ENCODE peak calls at places on chromosome 5, in five cellular contexts. One of them, this sample, is unnamed.

GRCh38 chr5:111197523-111197922 is 26.7 kb upstream of the CAMK4 start:
- DNase-seq in Panc1: no peak
- DNase-seq in T-helper 22 cell: no peak
- DNase-seq in CD4-positive, CD25-positive, alpha-beta regulatory T cell: no peak
- DNase-seq in ACHN: no peak
- DNase-seq in this sample: peak

GRCh38 chr5:174292348-174292747 is 246.8 kb downstream of the NSG2 start:
- DNase-seq in Panc1: no peak
- DNase-seq in T-helper 22 cell: no peak
- DNase-seq in CD4-positive, CD25-positive, alpha-beta regulatory T cell: no peak
- DNase-seq in ACHN: no peak
- DNase-seq in this sample: no peak

GRCh38 chr5:16691731-16692130 is 74.9 kb upstream of the RETREG1 start:
- DNase-seq in Panc1: no peak
- DNase-seq in T-helper 22 cell: no peak
- DNase-seq in CD4-positive, CD25-positive, alpha-beta regulatory T cell: no peak
- DNase-seq in ACHN: no peak
- DNase-seq in this sample: no peak

GRCh38 chr5:61649971-61650370 is 317.9 kb downstream of the ZSWIM6 start:
- DNase-seq in Panc1: no peak
- DNase-seq in T-helper 22 cell: no peak
- DNase-seq in CD4-positive, CD25-positive, alpha-beta regulatory T cell: no peak
- DNase-seq in ACHN: no peak
- DNase-seq in this sample: no peak

GRCh38 chr5:112034614-112035013 is 277.6 kb upstream of the NREP start:
- DNase-seq in Panc1: no peak
- DNase-seq in T-helper 22 cell: no peak
- DNase-seq in CD4-positive, CD25-positive, alpha-beta regulatory T cell: no peak
- DNase-seq in ACHN: no peak
- DNase-seq in this sample: no peak

GRCh38 chr5:83760579-83760978 is 39.9 kb upstream of the HAPLN1 start:
- DNase-seq in Panc1: no peak
- DNase-seq in T-helper 22 cell: no peak
- DNase-seq in CD4-positive, CD25-positive, alpha-beta regulatory T cell: no peak
- DNase-seq in ACHN: no peak
- DNase-seq in this sample: no peak

GRCh38 chr5:159799701-159800100 is 116.6 kb upstream of the ADRA1B start:
- DNase-seq in Panc1: no peak
- DNase-seq in T-helper 22 cell: no peak
- DNase-seq in CD4-positive, CD25-positive, alpha-beta regulatory T cell: no peak
- DNase-seq in ACHN: no peak
- DNase-seq in this sample: no peak

GRCh38 chr5:172623313-172623980 is 17.6 kb upstream of the NEURL1B start:
- DNase-seq in Panc1: no peak
- DNase-seq in T-helper 22 cell: no peak
- DNase-seq in CD4-positive, CD25-positive, alpha-beta regulatory T cell: no peak
- DNase-seq in ACHN: no peak
- DNase-seq in this sample: no peak

GRCh38 chr5:173707392-173707791 is 90.9 kb upstream of the BOD1 start:
- DNase-seq in Panc1: no peak
- DNase-seq in T-helper 22 cell: no peak
- DNase-seq in CD4-positive, CD25-positive, alpha-beta regulatory T cell: no peak
- DNase-seq in ACHN: no peak
- DNase-seq in this sample: no peak

GRCh38 chr5:104708027-104708426 is 1145.4 kb upstream of the NUDT12 start:
- DNase-seq in Panc1: no peak
- DNase-seq in T-helper 22 cell: no peak
- DNase-seq in CD4-positive, CD25-positive, alpha-beta regulatory T cell: no peak
- DNase-seq in ACHN: no peak
- DNase-seq in this sample: no peak

GRCh38 chr5:39175273-39175955 is 43.9 kb downstream of the FYB1 start:
- DNase-seq in Panc1: no peak
- DNase-seq in T-helper 22 cell: peak
- DNase-seq in CD4-positive, CD25-positive, alpha-beta regulatory T cell: no peak
- DNase-seq in ACHN: no peak
- DNase-seq in this sample: no peak

GRCh38 chr5:77842247-77842646 is 66.1 kb upstream of the TBCA start:
- DNase-seq in Panc1: no peak
- DNase-seq in T-helper 22 cell: no peak
- DNase-seq in CD4-positive, CD25-positive, alpha-beta regulatory T cell: no peak
- DNase-seq in ACHN: no peak
- DNase-seq in this sample: no peak

GRCh38 chr5:27810458-27810857 is 772.1 kb upstream of the CDH9 start:
- DNase-seq in Panc1: no peak
- DNase-seq in T-helper 22 cell: no peak
- DNase-seq in CD4-positive, CD25-positive, alpha-beta regulatory T cell: no peak
- DNase-seq in ACHN: no peak
- DNase-seq in this sample: no peak

GRCh38 chr5:126398791-126399190 is 24.4 kb upstream of the GRAMD2B start:
- DNase-seq in Panc1: no peak
- DNase-seq in T-helper 22 cell: no peak
- DNase-seq in CD4-positive, CD25-positive, alpha-beta regulatory T cell: no peak
- DNase-seq in ACHN: no peak
- DNase-seq in this sample: no peak

GRCh38 chr5:168528521-168529360 is at the start of gene FBLL1:
- DNase-seq in Panc1: no peak
- DNase-seq in T-helper 22 cell: no peak
- DNase-seq in CD4-positive, CD25-positive, alpha-beta regulatory T cell: peak
- DNase-seq in ACHN: peak
- DNase-seq in this sample: no peak

GRCh38 chr5:142246-142810 is 49.0 kb upstream of the LRRC14B start:
- DNase-seq in Panc1: no peak
- DNase-seq in T-helper 22 cell: no peak
- DNase-seq in CD4-positive, CD25-positive, alpha-beta regulatory T cell: no peak
- DNase-seq in ACHN: no peak
- DNase-seq in this sample: no peak

GRCh38 chr5:106737111-106737510 is 933.6 kb downstream of the EFNA5 start:
- DNase-seq in Panc1: no peak
- DNase-seq in T-helper 22 cell: no peak
- DNase-seq in CD4-positive, CD25-positive, alpha-beta regulatory T cell: no peak
- DNase-seq in ACHN: no peak
- DNase-seq in this sample: no peak

GRCh38 chr5:137462816-137463520 is 36.2 kb downstream of the SPOCK1 start:
- DNase-seq in Panc1: no peak
- DNase-seq in T-helper 22 cell: no peak
- DNase-seq in CD4-positive, CD25-positive, alpha-beta regulatory T cell: no peak
- DNase-seq in ACHN: no peak
- DNase-seq in this sample: peak

GRCh38 chr5:73867344-73868335 is 241.6 kb downstream of the ARHGEF28 start:
- DNase-seq in Panc1: no peak
- DNase-seq in T-helper 22 cell: no peak
- DNase-seq in CD4-positive, CD25-positive, alpha-beta regulatory T cell: no peak
- DNase-seq in ACHN: no peak
- DNase-seq in this sample: no peak

GRCh38 chr5:148820778-148821395 is 5.5 kb upstream of the ADRB2 start:
- DNase-seq in Panc1: no peak
- DNase-seq in T-helper 22 cell: no peak
- DNase-seq in CD4-positive, CD25-positive, alpha-beta regulatory T cell: no peak
- DNase-seq in ACHN: peak
- DNase-seq in this sample: no peak

GRCh38 chr5:158084292-158084691 is 225.3 kb upstream of the CLINT1 start:
- DNase-seq in Panc1: no peak
- DNase-seq in T-helper 22 cell: no peak
- DNase-seq in CD4-positive, CD25-positive, alpha-beta regulatory T cell: no peak
- DNase-seq in ACHN: no peak
- DNase-seq in this sample: no peak

GRCh38 chr5:67678594-67678993 is 482.0 kb upstream of the CD180 start:
- DNase-seq in Panc1: no peak
- DNase-seq in T-helper 22 cell: no peak
- DNase-seq in CD4-positive, CD25-positive, alpha-beta regulatory T cell: no peak
- DNase-seq in ACHN: no peak
- DNase-seq in this sample: no peak

GRCh38 chr5:147460380-147460779 is 49.5 kb downstream of the DPYSL3 start:
- DNase-seq in Panc1: no peak
- DNase-seq in T-helper 22 cell: no peak
- DNase-seq in CD4-positive, CD25-positive, alpha-beta regulatory T cell: no peak
- DNase-seq in ACHN: no peak
- DNase-seq in this sample: no peak

GRCh38 chr5:173237821-173238220 is 2.8 kb upstream of the NKX2-5 start:
- DNase-seq in Panc1: no peak
- DNase-seq in T-helper 22 cell: no peak
- DNase-seq in CD4-positive, CD25-positive, alpha-beta regulatory T cell: no peak
- DNase-seq in ACHN: no peak
- DNase-seq in this sample: no peak

GRCh38 chr5:169343761-169344160 is 42.8 kb upstream of the SLIT3 start:
- DNase-seq in Panc1: no peak
- DNase-seq in T-helper 22 cell: no peak
- DNase-seq in CD4-positive, CD25-positive, alpha-beta regulatory T cell: no peak
- DNase-seq in ACHN: no peak
- DNase-seq in this sample: no peak

GRCh38 chr5:89457411-89458329 is 574.7 kb upstream of the MEF2C start:
- DNase-seq in Panc1: peak
- DNase-seq in T-helper 22 cell: no peak
- DNase-seq in CD4-positive, CD25-positive, alpha-beta regulatory T cell: no peak
- DNase-seq in ACHN: peak
- DNase-seq in this sample: no peak

GRCh38 chr5:43729846-43730478 is 127.0 kb downstream of the NNT start:
- DNase-seq in Panc1: no peak
- DNase-seq in T-helper 22 cell: no peak
- DNase-seq in CD4-positive, CD25-positive, alpha-beta regulatory T cell: peak
- DNase-seq in ACHN: peak
- DNase-seq in this sample: peak

GRCh38 chr5:124980174-124980941 is 233.9 kb upstream of the ZNF608 start:
- DNase-seq in Panc1: no peak
- DNase-seq in T-helper 22 cell: no peak
- DNase-seq in CD4-positive, CD25-positive, alpha-beta regulatory T cell: no peak
- DNase-seq in ACHN: no peak
- DNase-seq in this sample: peak

GRCh38 chr5:177528631-177529030 is 11.9 kb upstream of the DDX41 start:
- DNase-seq in Panc1: no peak
- DNase-seq in T-helper 22 cell: no peak
- DNase-seq in CD4-positive, CD25-positive, alpha-beta regulatory T cell: no peak
- DNase-seq in ACHN: no peak
- DNase-seq in this sample: no peak

GRCh38 chr5:82340799-82341198 is 62.6 kb upstream of the RPS23 start:
- DNase-seq in Panc1: no peak
- DNase-seq in T-helper 22 cell: no peak
- DNase-seq in CD4-positive, CD25-positive, alpha-beta regulatory T cell: no peak
- DNase-seq in ACHN: no peak
- DNase-seq in this sample: no peak

GRCh38 chr5:172707285-172708182 is 63.5 kb downstream of the DUSP1 start:
- DNase-seq in Panc1: no peak
- DNase-seq in T-helper 22 cell: no peak
- DNase-seq in CD4-positive, CD25-positive, alpha-beta regulatory T cell: no peak
- DNase-seq in ACHN: no peak
- DNase-seq in this sample: peak

GRCh38 chr5:35152733-35153132 is 77.6 kb downstream of the PRLR start:
- DNase-seq in Panc1: no peak
- DNase-seq in T-helper 22 cell: no peak
- DNase-seq in CD4-positive, CD25-positive, alpha-beta regulatory T cell: no peak
- DNase-seq in ACHN: no peak
- DNase-seq in this sample: no peak

GRCh38 chr5:106376522-106376921 is 1294.2 kb downstream of the EFNA5 start:
- DNase-seq in Panc1: no peak
- DNase-seq in T-helper 22 cell: no peak
- DNase-seq in CD4-positive, CD25-positive, alpha-beta regulatory T cell: no peak
- DNase-seq in ACHN: no peak
- DNase-seq in this sample: no peak

GRCh38 chr5:92678576-92679105 is 902.4 kb downstream of the NR2F1-AS1 start:
- DNase-seq in Panc1: no peak
- DNase-seq in T-helper 22 cell: no peak
- DNase-seq in CD4-positive, CD25-positive, alpha-beta regulatory T cell: no peak
- DNase-seq in ACHN: peak
- DNase-seq in this sample: peak

This sample was measured in pons.